ENCODE peak calls at places on chromosomes 16 and 17, in six cellular contexts. One of them, this sample, is unnamed.

GRCh38 chr16:19108409-19109287 is 5.1 kb upstream of the ITPRIPL2 start:
- DNase-seq in A549: no peak
- DNase-seq in spleen: no peak
- DNase-seq in prostate gland: no peak
- DNase-seq in adrenal gland: no peak
- DNase-seq in IMR-90: no peak
- DNase-seq in this sample: no peak

GRCh38 chr17:64580384-64581307 is 73.9 kb downstream of the CEP95 start:
- DNase-seq in A549: no peak
- DNase-seq in spleen: no peak
- DNase-seq in prostate gland: no peak
- DNase-seq in adrenal gland: no peak
- DNase-seq in IMR-90: no peak
- DNase-seq in this sample: no peak

GRCh38 chr17:78526231-78527025 is 50.8 kb downstream of the DNAH17 start:
- DNase-seq in A549: no peak
- DNase-seq in spleen: peak; percentile 65
- DNase-seq in prostate gland: no peak
- DNase-seq in adrenal gland: no peak
- DNase-seq in IMR-90: no peak
- DNase-seq in this sample: no peak

GRCh38 chr16:54459509-54460235 is 173.1 kb upstream of the IRX3 start:
- DNase-seq in A549: no peak
- DNase-seq in spleen: no peak
- DNase-seq in prostate gland: no peak
- DNase-seq in adrenal gland: no peak
- DNase-seq in IMR-90: no peak
- DNase-seq in this sample: no peak

GRCh38 chr17:1720856-1721386 is 3.6 kb upstream of the WDR81 start:
- DNase-seq in A549: peak; percentile 81
- DNase-seq in spleen: peak; percentile 86
- DNase-seq in prostate gland: peak; percentile 56
- DNase-seq in adrenal gland: peak; percentile 82
- DNase-seq in IMR-90: peak; percentile 56
- DNase-seq in this sample: peak; percentile 73

GRCh38 chr16:27199747-27200146 is 3.6 kb upstream of the KDM8 start:
- DNase-seq in A549: no peak
- DNase-seq in spleen: peak; percentile 47
- DNase-seq in prostate gland: no peak
- DNase-seq in adrenal gland: no peak
- DNase-seq in IMR-90: no peak
- DNase-seq in this sample: no peak

GRCh38 chr16:15775209-15775608 is 81.6 kb downstream of the MYH11 start:
- DNase-seq in A549: peak; percentile 68
- DNase-seq in spleen: no peak
- DNase-seq in prostate gland: no peak
- DNase-seq in adrenal gland: no peak
- DNase-seq in IMR-90: peak; percentile 58
- DNase-seq in this sample: no peak

GRCh38 chr16:75464130-75464918 is at the start of gene TMEM170A:
- DNase-seq in A549: peak; percentile 99
- DNase-seq in spleen: peak; percentile 100
- DNase-seq in prostate gland: peak; percentile 99
- DNase-seq in adrenal gland: peak; percentile 99
- DNase-seq in IMR-90: peak; percentile 98
- DNase-seq in this sample: peak; percentile 99

GRCh38 chr17:21278304-21279197 is 6.0 kb upstream of the MAP2K3 start:
- DNase-seq in A549: no peak
- DNase-seq in spleen: peak; percentile 87
- DNase-seq in prostate gland: no peak
- DNase-seq in adrenal gland: peak; percentile 29
- DNase-seq in IMR-90: no peak
- DNase-seq in this sample: no peak

GRCh38 chr17:229945-230235 is 48.4 kb upstream of the DOC2B start:
- DNase-seq in A549: no peak
- DNase-seq in spleen: peak; percentile 28
- DNase-seq in prostate gland: no peak
- DNase-seq in adrenal gland: no peak
- DNase-seq in IMR-90: no peak
- DNase-seq in this sample: no peak

GRCh38 chr16:56988948-56989945 is at the start of gene NLRC5:
- DNase-seq in A549: peak; percentile 62
- DNase-seq in spleen: peak; percentile 98
- DNase-seq in prostate gland: peak; percentile 88
- DNase-seq in adrenal gland: peak; percentile 89
- DNase-seq in IMR-90: peak; percentile 78
- DNase-seq in this sample: peak; percentile 83

GRCh38 chr17:34098712-34099111 is 156.4 kb upstream of the CCL2 start:
- DNase-seq in A549: peak; percentile 14
- DNase-seq in spleen: no peak
- DNase-seq in prostate gland: no peak
- DNase-seq in adrenal gland: no peak
- DNase-seq in IMR-90: no peak
- DNase-seq in this sample: no peak

GRCh38 chr17:65595071-65595655 is 33.7 kb upstream of the AXIN2 start:
- DNase-seq in A549: peak; percentile 27
- DNase-seq in spleen: no peak
- DNase-seq in prostate gland: no peak
- DNase-seq in adrenal gland: no peak
- DNase-seq in IMR-90: no peak
- DNase-seq in this sample: peak; percentile 19

GRCh38 chr17:29292992-29293889 is 707 bp downstream of the NUFIP2 start:
- DNase-seq in A549: peak; percentile 61
- DNase-seq in spleen: peak; percentile 93
- DNase-seq in prostate gland: peak; percentile 37
- DNase-seq in adrenal gland: peak; percentile 74
- DNase-seq in IMR-90: peak; percentile 34
- DNase-seq in this sample: peak; percentile 46

GRCh38 chr17:65584604-65585521 is 23.4 kb upstream of the AXIN2 start:
- DNase-seq in A549: peak; percentile 51
- DNase-seq in spleen: peak; percentile 76
- DNase-seq in prostate gland: no peak
- DNase-seq in adrenal gland: peak; percentile 66
- DNase-seq in IMR-90: no peak
- DNase-seq in this sample: no peak

GRCh38 chr17:77875051-77875780 is 83.3 kb upstream of the TNRC6C start:
- DNase-seq in A549: no peak
- DNase-seq in spleen: no peak
- DNase-seq in prostate gland: no peak
- DNase-seq in adrenal gland: no peak
- DNase-seq in IMR-90: peak; percentile 44
- DNase-seq in this sample: no peak

GRCh38 chr17:79933863-79934652 is 94.8 kb upstream of the CBX4 start:
- DNase-seq in A549: peak; percentile 58
- DNase-seq in spleen: peak; percentile 86
- DNase-seq in prostate gland: no peak
- DNase-seq in adrenal gland: peak; percentile 64
- DNase-seq in IMR-90: peak; percentile 26
- DNase-seq in this sample: no peak

GRCh38 chr17:76659928-76660614 is 16.5 kb upstream of the ST6GALNAC1 start:
- DNase-seq in A549: peak; percentile 59
- DNase-seq in spleen: no peak
- DNase-seq in prostate gland: no peak
- DNase-seq in adrenal gland: no peak
- DNase-seq in IMR-90: no peak
- DNase-seq in this sample: no peak

DNA sequence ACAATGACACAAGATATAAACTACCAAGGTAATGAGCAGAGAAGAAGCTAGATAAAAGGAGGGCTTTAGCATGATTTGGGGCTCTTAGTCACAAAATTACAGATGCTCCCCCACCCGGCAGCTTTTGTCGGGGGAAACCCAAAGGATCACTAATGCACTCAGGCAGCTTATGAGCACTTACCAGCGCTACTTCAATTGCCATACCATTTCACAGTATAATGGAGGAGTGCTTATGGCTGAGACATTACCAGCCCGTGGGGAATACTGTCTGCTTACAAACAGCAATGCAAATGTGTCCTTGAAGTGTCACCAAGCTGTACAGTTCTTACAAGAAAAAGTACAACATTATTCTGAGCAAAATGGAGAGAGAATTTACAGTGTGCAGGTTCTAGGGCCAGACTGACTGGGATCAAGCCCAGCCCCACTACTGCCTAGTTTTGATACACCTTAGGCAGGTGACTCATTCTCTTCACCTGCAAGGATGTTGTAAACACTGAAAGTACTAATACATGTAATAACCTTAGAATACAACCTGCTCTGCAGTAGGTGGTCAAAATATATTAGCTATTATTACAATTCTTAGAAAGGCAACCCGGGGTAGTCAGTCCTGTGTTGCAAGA is 16.3 kb downstream of the ANKFY1 start:
- DNase-seq in A549: no peak
- DNase-seq in spleen: no peak
- DNase-seq in prostate gland: no peak
- DNase-seq in adrenal gland: no peak
- DNase-seq in IMR-90: no peak
- DNase-seq in this sample: no peak
- TF ChIP-seq POLR2A in A549: no peak
- TF ChIP-seq POLR2A in spleen: no peak
- TF ChIP-seq POLR2A in prostate gland: no peak
- TF ChIP-seq POLR2A in adrenal gland: no peak
- TF ChIP-seq POLR2A in IMR-90: no peak
- TF ChIP-seq POLR2A in this sample: no peak

GRCh38 chr17:82242977-82243647 is 14.3 kb downstream of the SLC16A3 start:
- DNase-seq in A549: peak; percentile 53
- DNase-seq in spleen: peak; percentile 77
- DNase-seq in prostate gland: peak; percentile 85
- DNase-seq in adrenal gland: peak; percentile 95
- DNase-seq in IMR-90: peak; percentile 83
- DNase-seq in this sample: peak; percentile 92

GRCh38 chr17:82243648-82244412 is 15.0 kb downstream of the SLC16A3 start:
- DNase-seq in A549: no peak
- DNase-seq in spleen: no peak
- DNase-seq in prostate gland: no peak
- DNase-seq in adrenal gland: no peak
- DNase-seq in IMR-90: no peak
- DNase-seq in this sample: no peak

GRCh38 chr17:82246040-82246364 is 17.2 kb downstream of the SLC16A3 start:
- DNase-seq in A549: no peak
- DNase-seq in spleen: no peak
- DNase-seq in prostate gland: no peak
- DNase-seq in adrenal gland: peak; percentile 30
- DNase-seq in IMR-90: no peak
- DNase-seq in this sample: no peak

GRCh38 chr17:82245144-82246039 is 16.6 kb downstream of the SLC16A3 start:
- DNase-seq in A549: no peak
- DNase-seq in spleen: peak; percentile 77
- DNase-seq in prostate gland: no peak
- DNase-seq in adrenal gland: peak; percentile 34
- DNase-seq in IMR-90: no peak
- DNase-seq in this sample: no peak

DNA sequence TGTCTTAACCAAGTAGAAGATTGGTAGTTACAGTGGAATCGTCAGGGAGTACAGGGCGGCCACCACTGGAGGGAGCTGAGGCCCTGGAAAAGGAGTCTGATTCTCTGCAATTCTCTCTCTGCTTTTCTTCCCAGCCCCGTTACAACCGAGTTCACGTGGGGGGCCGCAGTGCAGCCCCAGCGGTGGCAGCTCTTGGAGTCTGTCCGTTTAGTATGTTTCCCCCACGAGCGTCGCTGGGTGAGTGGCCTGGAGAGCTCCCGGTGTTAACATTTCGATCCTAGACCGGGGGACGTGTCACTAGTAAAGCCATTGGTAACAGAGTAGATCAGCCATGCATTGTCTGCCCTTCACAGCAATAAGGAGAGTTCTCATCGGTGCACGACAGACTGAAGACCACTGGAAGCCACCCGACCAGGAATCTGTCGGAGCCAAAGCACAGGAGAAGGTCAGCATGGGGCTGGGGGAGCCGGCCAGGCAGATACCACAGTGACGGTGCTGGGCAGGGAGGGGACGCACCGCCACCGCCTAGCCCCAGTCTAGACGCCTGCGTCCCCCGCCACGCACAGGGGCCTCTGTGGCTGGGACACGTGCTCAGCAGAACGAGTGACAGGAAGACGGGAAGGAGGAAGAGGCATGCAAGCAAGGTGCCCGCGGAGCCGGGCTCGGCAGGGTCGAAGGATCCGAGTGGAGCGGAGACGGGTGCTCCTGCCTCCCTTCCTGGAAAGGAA is 15.7 kb downstream of the SLC16A3 start:
- DNase-seq in A549: peak; percentile 69
- DNase-seq in spleen: peak; percentile 77
- DNase-seq in prostate gland: no peak
- DNase-seq in adrenal gland: peak; percentile 32
- DNase-seq in IMR-90: no peak
- DNase-seq in this sample: peak; percentile 69
- TF ChIP-seq POLR2A in A549: no peak
- TF ChIP-seq POLR2A in spleen: no peak
- TF ChIP-seq POLR2A in prostate gland: no peak
- TF ChIP-seq POLR2A in adrenal gland: no peak
- TF ChIP-seq POLR2A in IMR-90: peak; percentile 42
- TF ChIP-seq POLR2A in this sample: no peak

GRCh38 chr16:660459-661183 is 7.3 kb upstream of the RHOT2 start:
- DNase-seq in A549: peak; percentile 94
- DNase-seq in spleen: peak; percentile 95
- DNase-seq in prostate gland: peak; percentile 86
- DNase-seq in adrenal gland: peak; percentile 96
- DNase-seq in IMR-90: peak; percentile 77
- DNase-seq in this sample: peak; percentile 85
- TF ChIP-seq POLR2A in A549: no peak
- TF ChIP-seq POLR2A in spleen: no peak
- TF ChIP-seq POLR2A in prostate gland: peak; percentile 8
- TF ChIP-seq POLR2A in adrenal gland: peak; percentile 83
- TF ChIP-seq POLR2A in IMR-90: no peak
- TF ChIP-seq POLR2A in this sample: no peak

DNA sequence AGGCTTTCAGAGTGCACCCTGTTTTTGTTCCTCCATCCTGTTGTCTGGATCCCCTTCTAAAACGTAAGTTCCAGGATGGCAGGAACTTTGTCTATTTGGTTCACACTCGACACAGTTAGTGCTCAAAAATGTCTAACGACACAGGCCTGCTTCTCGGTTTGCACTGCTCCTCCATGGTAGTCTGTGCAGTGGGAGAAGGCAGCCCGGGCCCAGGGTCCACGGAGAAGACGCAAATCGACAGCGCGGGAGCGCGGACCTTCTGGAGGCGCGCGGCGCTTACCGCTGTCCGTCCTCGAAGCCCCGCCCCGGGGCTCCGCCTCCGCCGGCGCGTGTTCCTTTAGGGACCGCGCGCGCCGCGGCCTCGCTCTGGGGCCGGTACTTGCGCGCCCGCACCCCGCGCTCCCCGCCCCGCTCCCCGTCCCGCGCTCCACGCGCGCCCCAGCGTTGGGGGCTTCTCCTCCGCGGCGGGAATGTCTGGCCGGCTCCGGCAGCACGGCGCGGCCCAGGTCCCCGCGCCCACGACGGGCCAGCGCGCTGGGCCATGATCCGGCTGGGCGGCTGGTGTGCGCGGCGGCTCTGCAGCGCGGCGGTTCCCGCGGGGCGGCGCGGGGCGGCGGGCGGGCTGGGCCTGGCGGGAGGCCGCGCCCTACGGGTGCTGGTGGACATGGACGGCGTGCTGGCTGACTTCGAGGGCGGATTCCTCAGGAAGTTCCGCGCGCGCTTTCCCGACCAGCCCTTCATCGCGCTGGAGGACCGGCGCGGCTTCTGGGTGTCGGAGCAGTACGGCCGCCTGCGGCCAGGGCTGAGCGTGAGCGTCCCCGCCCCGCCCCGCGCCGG is at the start of gene NT5M:
- DNase-seq in A549: peak; percentile 85
- DNase-seq in spleen: peak; percentile 95
- DNase-seq in prostate gland: peak; percentile 78
- DNase-seq in adrenal gland: peak; percentile 56
- DNase-seq in IMR-90: peak; percentile 58
- DNase-seq in this sample: peak; percentile 69
- TF ChIP-seq POLR2A in A549: peak; percentile 75
- TF ChIP-seq POLR2A in spleen: no peak
- TF ChIP-seq POLR2A in prostate gland: peak; percentile 37
- TF ChIP-seq POLR2A in adrenal gland: peak; percentile 19
- TF ChIP-seq POLR2A in IMR-90: no peak
- TF ChIP-seq POLR2A in this sample: peak; percentile 46